ENCODE peak calls at places on chromosomes 16 and 17, in eight cellular contexts. Z is Daoy; S is brain microvascular endothelial cell; U is NCI-H1694 treated with DMSO at 0.1 percent for 48 hours; Q is activated T-cell treated with anti-CD3 and anti-CD28 coated beads, Interleukin-2, amount 50 U/mL, for 72 hours; K is activated CD4-positive, alpha-beta T cell treated with anti-CD3 and anti-CD28 coated beads, Interleukin-2, amount 50 U/mL, for 48 hours; N is kidney tubule cell; X is stimulated activated naive CD8-positive, alpha-beta T cell treated with anti-CD3 and anti-CD28 coated beads, Interleukin-15, Interleukin-2, amounts not matched to agents 100 U/mL and 50 U/mL, for 24 hours. H is an unnamed sample.
A peak's percentile ranks its signal among the peaks of the same experiment; 100 is the strongest.

GRCh38 chr17:65008877-65009276 is 47.7 kb downstream of the GNA13 start:
- DNase-seq in Z (no peak), S (no peak), U (no peak), Q (no peak), K (no peak), N (no peak), X (no peak), H (no peak)

GRCh38 chr16:14302031-14302398 is 230.9 kb downstream of the MRTFB start:
- DNase-seq in Z (peak; percentile 77), S (no peak), U (peak; percentile 27), Q (peak; percentile 36), K (peak; percentile 15), N (peak; percentile 86), X (peak; percentile 29), H (peak; percentile 87)

GRCh38 chr17:38741853-38742421 is 6.2 kb downstream of the PCGF2 start:
- DNase-seq in Z (no peak), S (no peak), U (no peak), Q (no peak), K (no peak), N (no peak), X (no peak), H (no peak)

GRCh38 chr16:24900230-24900629 is 54.5 kb downstream of the SLC5A11 start:
- DNase-seq in Z (no peak), S (no peak), U (no peak), Q (no peak), K (no peak), N (no peak), X (no peak), H (no peak)

GRCh38 chr16:79484237-79484636 is 116.3 kb downstream of the MAF start:
- DNase-seq in Z (peak; percentile 1), S (no peak), U (no peak), Q (no peak), K (no peak), N (peak; percentile 1), X (no peak), H (no peak)

GRCh38 chr16:12651765-12652531 is 151.7 kb downstream of the CPPED1 start:
- DNase-seq in Z (no peak), S (no peak), U (no peak), Q (no peak), K (no peak), N (peak; percentile 32), X (no peak), H (no peak)

GRCh38 chr16:14958323-14958600 is 16.6 kb upstream of the PDXDC1 start:
- DNase-seq in Z (no peak), S (no peak), U (no peak), Q (no peak), K (no peak), N (no peak), X (no peak), H (no peak)

GRCh38 chr17:40541060-40541872 is 24.0 kb downstream of the CCR7 start:
- DNase-seq in Z (no peak), S (no peak), U (no peak), Q (peak; percentile 83), K (peak; percentile 76), N (no peak), X (peak; percentile 81), H (no peak)

GRCh38 chr17:63095879-63096278 is 129.8 kb downstream of the TANC2 start:
- DNase-seq in Z (no peak), S (no peak), U (no peak), Q (no peak), K (no peak), N (no peak), X (no peak), H (no peak)

GRCh38 chr16:931651-932500 is 38.9 kb downstream of the LMF1 start:
- DNase-seq in Z (no peak), S (no peak), U (no peak), Q (no peak), K (no peak), N (peak; percentile 87), X (no peak), H (no peak)

GRCh38 chr17:32265192-32265895 is at the start of gene RHBDL3:
- DNase-seq in Z (no peak), S (no peak), U (peak; percentile 10), Q (peak; percentile 23), K (no peak), N (no peak), X (peak; percentile 20), H (no peak)

GRCh38 chr17:8234361-8235270 is 13.2 kb downstream of the CTC1 start:
- DNase-seq in Z (no peak), S (no peak), U (no peak), Q (no peak), K (no peak), N (no peak), X (no peak), H (peak; percentile 52)

GRCh38 chr16:49183911-49184310 is 97.7 kb downstream of the CBLN1 start:
- DNase-seq in Z (no peak), S (no peak), U (peak; percentile 36), Q (no peak), K (no peak), N (peak; percentile 9), X (no peak), H (peak; percentile 1)

GRCh38 chr16:81445143-81445922 is 725 bp downstream of the CMIP start:
- DNase-seq in Z (peak; percentile 46), S (no peak), U (no peak), Q (peak; percentile 64), K (peak; percentile 52), N (peak; percentile 64), X (peak; percentile 65), H (no peak)

GRCh38 chr17:41301916-41302901 is at the start of gene KRTAP29-1:
- DNase-seq in Z (no peak), S (no peak), U (peak; percentile 80), Q (no peak), K (no peak), N (no peak), X (no peak), H (no peak)

GRCh38 chr17:49218941-49219913 is 8.7 kb downstream of the ABI3 start:
- DNase-seq in Z (no peak), S (no peak), U (no peak), Q (peak; percentile 61), K (no peak), N (no peak), X (peak; percentile 73), H (no peak)

GRCh38 chr17:21303441-21304065 is 19.0 kb downstream of the MAP2K3 start:
- DNase-seq in Z (no peak), S (no peak), U (no peak), Q (no peak), K (no peak), N (no peak), X (no peak), H (no peak)